ENCODE peak calls at places on chromosome 22, in nine cellular contexts. S, Y, C, W, D, G, H, Z and Q are unnamed samples.

GRCh38 chr22:28815101-28815500 is 14.7 kb upstream of the XBP1 start:
- DNase-seq in Z (no peak), H (no peak), D (no peak), S (no peak), W (no peak), C (no peak), G (no peak), Y (no peak), Q (no peak)

GRCh38 chr22:39135092-39135896 is 17.2 kb downstream of the CBX7 start:
- DNase-seq in S (peak), Y (peak), Z (peak), G (peak), D (no peak), W (no peak), H (peak), C (no peak), Q (peak)

GRCh38 chr22:24117942-24118341 is 63.3 kb upstream of the SUSD2 start:
- DNase-seq in W (no peak), Y (no peak), G (no peak), D (no peak), Z (no peak), S (peak), C (no peak), H (no peak), Q (no peak)

GRCh38 chr22:38187413-38188212 is 6.0 kb upstream of the PLA2G6 start:
- DNase-seq in C (peak), W (no peak), Z (no peak), Y (no peak), S (no peak), G (no peak), D (peak), H (no peak), Q (no peak)

GRCh38 chr22:25437414-25438160 is 126.9 kb upstream of the GRK3 start:
- DNase-seq in Y (no peak), H (no peak), D (no peak), Z (no peak), G (no peak), C (no peak), S (peak), W (no peak), Q (no peak)

GRCh38 chr22:24391836-24392217 is 35.6 kb upstream of the ADORA2A start:
- DNase-seq in W (no peak), S (no peak), Y (no peak), G (no peak), Z (no peak), D (peak), H (no peak), C (no peak), Q (no peak)

GRCh38 chr22:45055936-45056335 is 46.1 kb upstream of the PHF21B start:
- DNase-seq in H (no peak), W (no peak), Y (no peak), G (no peak), D (no peak), Z (no peak), S (no peak), C (no peak), Q (no peak)

GRCh38 chr22:47850644-47851151 is 1088.2 kb downstream of the TBC1D22A start:
- DNase-seq in H (no peak), D (no peak), G (no peak), C (peak), W (no peak), Y (no peak), S (no peak), Z (no peak), Q (no peak)

GRCh38 chr22:44890416-44891292 is 119.2 kb downstream of the PHF21B start:
- DNase-seq in Z (no peak), W (no peak), S (no peak), C (no peak), H (no peak), Y (no peak), G (no peak), D (no peak), Q (no peak)

GRCh38 chr22:38172489-38173155 is 9.0 kb downstream of the PLA2G6 start:
- DNase-seq in G (no peak), Y (no peak), S (no peak), Z (peak), C (no peak), D (peak), H (no peak), W (no peak), Q (no peak)

GRCh38 chr22:37533995-37534394 is 14.8 kb upstream of the CARD10 start:
- DNase-seq in C (no peak), H (no peak), Z (no peak), Y (no peak), S (no peak), G (no peak), D (peak), W (no peak), Q (no peak)

GRCh38 chr22:29154364-29155048 is 51.2 kb upstream of the EMID1 start:
- DNase-seq in C (peak), Y (peak), H (peak), S (peak), D (peak), G (no peak), Z (peak), W (peak), Q (peak)

GRCh38 chr22:41366323-41367014 is 15.3 kb upstream of the TEF start:
- DNase-seq in Y (no peak), C (no peak), D (no peak), W (no peak), G (no peak), Z (no peak), S (no peak), H (no peak), Q (no peak)

GRCh38 chr22:48477031-48477721 is 1350.5 kb downstream of the BRD1 start:
- DNase-seq in D (no peak), W (no peak), Z (no peak), H (no peak), G (no peak), Y (no peak), S (no peak), C (peak), Q (no peak)

GRCh38 chr22:30781271-30781875 is 86.7 kb downstream of the OSBP2 start:
- DNase-seq in C (no peak), Y (no peak), D (peak), Z (no peak), S (no peak), H (no peak), G (no peak), W (no peak), Q (no peak)

GRCh38 chr22:39470462-39471335 is 13.9 kb downstream of the MGAT3 start:
- DNase-seq in C (no peak), H (no peak), Y (no peak), D (no peak), G (no peak), S (no peak), W (no peak), Z (no peak), Q (no peak)

GRCh38 chr22:31626427-31627150 is 35.4 kb downstream of the PISD start:
- DNase-seq in G (no peak), H (no peak), Y (no peak), C (peak), D (no peak), Z (no peak), W (no peak), S (no peak), Q (no peak)

GRCh38 chr22:41401781-41402648 is 20.3 kb downstream of the TEF start:
- DNase-seq in Z (no peak), G (no peak), D (peak), W (no peak), C (peak), Y (no peak), S (no peak), H (peak), Q (no peak)

GRCh38 chr22:44738347-44738715 is 14.0 kb upstream of the ARHGAP8 start:
- DNase-seq in Z (no peak), G (no peak), S (no peak), D (peak), H (no peak), C (no peak), Y (no peak), W (no peak), Q (no peak)

GRCh38 chr22:28904211-28904808 is 20.9 kb downstream of the ZNRF3 start:
- DNase-seq in D (peak), G (no peak), H (no peak), S (no peak), Z (no peak), C (no peak), W (no peak), Y (no peak), Q (no peak)

GRCh38 chr22:18970180-18970947 is 34.3 kb upstream of the PRODH start:
- DNase-seq in G (no peak), W (no peak), D (no peak), Z (no peak), Y (no peak), H (peak), S (peak), C (peak), Q (peak)

GRCh38 chr22:46592390-46592872 is 27.8 kb upstream of the GRAMD4 start:
- DNase-seq in G (no peak), Z (peak), S (no peak), W (no peak), D (no peak), Y (no peak), H (no peak), C (no peak), Q (no peak)

GRCh38 chr22:25448435-25449051 is 115.9 kb upstream of the GRK3 start:
- DNase-seq in Y (no peak), D (peak), C (no peak), Z (no peak), S (peak), W (no peak), H (no peak), G (no peak), Q (no peak)

GRCh38 chr22:27866136-27867091 is 52.6 kb downstream of the PITPNB start:
- DNase-seq in S (no peak), Z (no peak), Y (no peak), G (no peak), D (peak), C (no peak), W (peak), H (peak), Q (no peak)

GRCh38 chr22:28822930-28823481 is 22.6 kb upstream of the XBP1 start:
- DNase-seq in W (no peak), Z (peak), C (no peak), G (no peak), D (no peak), Y (no peak), H (no peak), S (no peak), Q (no peak)

GRCh38 chr22:37206118-37206840 is 6.0 kb downstream of the SSTR3 start:
- DNase-seq in H (no peak), S (no peak), D (no peak), Z (no peak), Y (no peak), C (no peak), G (peak), W (no peak), Q (no peak)

GRCh38 chr22:44129614-44129976 is 51.1 kb upstream of the PARVG start:
- DNase-seq in Z (no peak), C (no peak), S (no peak), Y (no peak), D (peak), G (no peak), W (no peak), H (no peak), Q (no peak)

GRCh38 chr22:18113680-18114394 is 3.2 kb downstream of the TUBA8 start:
- DNase-seq in Y (no peak), D (no peak), W (no peak), S (peak), C (peak), Z (no peak), G (no peak), H (no peak), Q (no peak)

GRCh38 chr22:26619510-26619909 is 1.7 kb upstream of the CRYBB1 start:
- DNase-seq in S (no peak), Y (no peak), Z (no peak), C (no peak), D (no peak), G (no peak), H (no peak), W (no peak), Q (no peak)

GRCh38 chr22:47300698-47301405 is 538.4 kb downstream of the TBC1D22A start:
- DNase-seq in S (no peak), D (no peak), H (no peak), W (no peak), C (peak), G (peak), Z (no peak), Y (no peak), Q (no peak)

GRCh38 chr22:28014141-28015055 is 95.3 kb upstream of the PITPNB start:
- DNase-seq in S (no peak), W (no peak), Y (no peak), H (no peak), Z (no peak), C (no peak), D (no peak), G (peak), Q (no peak)

GRCh38 chr22:45597460-45598192 is 74.0 kb upstream of the ATXN10 start:
- DNase-seq in S (no peak), H (peak), D (no peak), Z (no peak), Y (no peak), G (no peak), W (no peak), C (no peak), Q (peak)

GRCh38 chr22:46849101-46849500 is 86.7 kb downstream of the TBC1D22A start:
- DNase-seq in C (peak), D (no peak), S (no peak), Y (no peak), G (no peak), H (no peak), W (no peak), Z (no peak), Q (no peak)

GRCh38 chr22:22802346-22802970 is 85.2 kb upstream of the IGLL5 start:
- DNase-seq in Z (peak), Y (no peak), D (no peak), G (no peak), C (no peak), H (peak), W (no peak), S (peak), Q (no peak)

GRCh38 chr22:40348025-40348658 is 1.8 kb downstream of the ADSL start:
- DNase-seq in H (peak), D (peak), C (peak), S (peak), Z (peak), Y (peak), G (no peak), W (peak), Q (no peak)

GRCh38 chr22:41338614-41339212 is 37.4 kb downstream of the ZC3H7B start:
- DNase-seq in C (no peak), Z (no peak), G (peak), S (no peak), Y (no peak), H (no peak), D (no peak), W (no peak), Q (no peak)

GRCh38 chr22:20016734-20017621 is at the start of gene ARVCF:
- DNase-seq in D (peak), W (peak), C (peak), S (peak), Z (peak), G (peak), H (peak), Y (peak), Q (peak)
- TF ChIP-seq CTCF in D (peak), W (no peak), C (peak), S (no peak), Z (no peak), G (no peak), H (no peak), Y (peak), Q (peak)

GRCh38 chr22:50577697-50577986 is 585 bp downstream of the CPT1B start:
- DNase-seq in G (no peak), D (no peak), C (no peak), H (no peak), Y (no peak), S (peak), Z (no peak), W (no peak), Q (no peak)

GRCh38 chr22:50574383-50574755 is 3.9 kb downstream of the CPT1B start:
- DNase-seq in C (no peak), H (no peak), S (no peak), G (no peak), Z (no peak), D (no peak), Y (no peak), W (no peak), Q (no peak)

GRCh38 chr22:50575426-50575941 is 2.7 kb downstream of the CPT1B start:
- DNase-seq in S (no peak), Z (no peak), H (no peak), Y (no peak), D (no peak), W (no peak), G (no peak), C (no peak), Q (no peak)

GRCh38 chr22:50576806-50577696 is 1.2 kb downstream of the CPT1B start:
- DNase-seq in S (no peak), G (no peak), Z (no peak), D (no peak), Y (no peak), C (no peak), H (no peak), W (no peak), Q (no peak)

DNA sequence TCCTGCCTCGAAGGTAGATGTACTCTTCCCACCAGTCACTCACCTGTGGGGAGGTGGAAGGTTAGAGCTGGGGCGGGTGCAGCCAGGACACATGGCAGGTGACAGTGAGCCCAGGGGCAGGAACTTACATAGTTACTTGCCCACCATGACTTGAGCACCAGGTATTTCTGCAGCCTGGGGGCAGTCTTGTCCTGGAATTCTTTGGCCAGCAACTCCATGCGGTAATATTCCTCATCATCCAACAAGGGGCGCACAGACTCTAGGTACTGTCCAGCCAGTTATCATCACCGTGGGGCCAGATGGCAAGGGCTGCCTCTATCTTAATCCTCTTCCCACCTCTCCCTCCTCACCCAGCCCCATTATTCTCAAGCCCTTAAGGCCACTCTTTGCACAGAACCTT is 2.2 kb downstream of the CPT1B start:
- DNase-seq in Z (no peak), Y (no peak), G (no peak), S (peak), H (peak), W (no peak), D (peak), C (peak), Q (no peak)
- TF ChIP-seq CTCF in Z (no peak), Y (no peak), G (peak), S (peak), H (no peak), W (no peak), D (peak), C (no peak), Q (no peak)

GRCh38 chr22:35154937-35155387 is 89.0 kb downstream of the ISX start:
- DNase-seq in Y (no peak), H (peak), G (no peak), C (peak), S (peak), W (peak), Z (peak), D (peak), Q (peak)
- TF ChIP-seq CTCF in Y (peak), H (peak), G (peak), C (peak), S (peak), W (no peak), Z (peak), D (peak), Q (peak)

DNA sequence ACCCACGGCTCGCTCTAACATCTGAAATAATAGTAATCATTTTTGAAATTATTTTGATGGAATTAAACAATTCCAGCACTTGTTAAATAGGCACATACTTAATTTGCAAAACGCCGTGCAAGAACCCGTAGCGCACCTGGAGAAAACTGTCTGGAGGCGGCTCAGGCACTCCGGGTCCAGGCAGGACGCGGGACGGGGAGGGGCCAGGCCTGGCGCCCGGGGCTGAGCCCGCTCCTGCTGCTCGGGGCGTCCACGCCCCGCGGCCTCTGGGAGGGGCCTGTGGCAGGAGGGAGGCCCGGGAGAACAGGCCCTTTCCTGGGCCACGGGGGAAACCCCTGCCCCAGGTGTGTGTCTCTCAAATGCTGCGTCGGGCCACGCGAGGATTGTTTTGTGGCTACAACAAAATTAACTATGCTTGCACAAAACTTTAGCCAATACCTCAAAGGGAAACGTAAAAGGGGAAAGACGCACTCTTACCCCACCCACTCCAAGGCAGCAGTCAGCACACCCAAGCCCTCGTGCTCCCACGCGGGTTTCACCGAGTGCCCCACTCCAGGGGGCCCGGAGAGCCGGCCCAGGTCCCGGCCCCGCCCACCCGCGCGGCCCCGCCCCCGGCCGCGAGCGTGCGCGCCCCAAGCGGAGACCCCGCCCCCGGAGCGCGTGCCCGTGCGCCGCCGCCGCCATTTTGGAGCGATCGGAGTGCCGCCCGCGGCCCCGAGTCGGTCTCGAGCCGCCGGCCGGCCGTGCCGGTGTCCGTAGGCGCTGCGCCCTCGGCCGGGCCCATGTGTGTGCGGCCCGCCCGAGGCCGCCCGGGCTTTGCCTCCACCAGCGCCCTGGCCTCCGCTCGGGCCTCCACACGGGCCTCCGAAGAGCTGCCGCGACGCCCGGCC is at the start of gene PPP6R2:
- DNase-seq in W (peak), H (peak), C (peak), Y (peak), Z (peak), D (peak), G (no peak), S (peak), Q (peak)
- TF ChIP-seq CTCF in W (no peak), H (peak), C (peak), Y (peak), Z (peak), D (no peak), G (peak), S (no peak), Q (no peak)